ENCODE peak calls at places on chromosome 20, in six cellular contexts. One of them, this sample, is unnamed.

GRCh38 chr20:21707267-21707666 is 1.8 kb downstream of the PAX1 start:
- DNase-seq in H54: no peak
- DNase-seq in right lobe of liver: no peak
- DNase-seq in Peyer's patch: no peak
- DNase-seq in A549: no peak
- DNase-seq in tibial nerve: no peak
- DNase-seq in this sample: no peak

GRCh38 chr20:24487240-24487639 is 17.8 kb downstream of the SYNDIG1 start:
- DNase-seq in right lobe of liver: no peak
- DNase-seq in tibial nerve: no peak
- DNase-seq in A549: no peak
- DNase-seq in H54: no peak
- DNase-seq in Peyer's patch: no peak
- DNase-seq in this sample: no peak

GRCh38 chr20:49573900-49574416 is 6.0 kb upstream of the PTGIS start:
- DNase-seq in Peyer's patch: no peak
- DNase-seq in tibial nerve: no peak
- DNase-seq in right lobe of liver: no peak
- DNase-seq in A549: no peak
- DNase-seq in H54: no peak
- DNase-seq in this sample: no peak

GRCh38 chr20:8997720-8998119 is 71.2 kb upstream of the PLCB4 start:
- DNase-seq in H54: no peak
- DNase-seq in tibial nerve: no peak
- DNase-seq in Peyer's patch: no peak
- DNase-seq in right lobe of liver: no peak
- DNase-seq in A549: no peak
- DNase-seq in this sample: no peak

GRCh38 chr20:32528291-32528891 is 56.7 kb downstream of the NOL4L start:
- DNase-seq in H54: no peak
- DNase-seq in right lobe of liver: no peak
- DNase-seq in A549: no peak
- DNase-seq in tibial nerve: no peak
- DNase-seq in Peyer's patch: no peak
- DNase-seq in this sample: peak

GRCh38 chr20:59047938-59048680 is 5.5 kb upstream of the PRELID3B start:
- DNase-seq in tibial nerve: no peak
- DNase-seq in Peyer's patch: no peak
- DNase-seq in H54: peak
- DNase-seq in right lobe of liver: no peak
- DNase-seq in A549: peak
- DNase-seq in this sample: no peak

GRCh38 chr20:39897058-39897457 is 792.0 kb downstream of the MAFB start:
- DNase-seq in tibial nerve: no peak
- DNase-seq in A549: no peak
- DNase-seq in H54: no peak
- DNase-seq in Peyer's patch: no peak
- DNase-seq in right lobe of liver: no peak
- DNase-seq in this sample: no peak

GRCh38 chr20:57582432-57583288 is 21.8 kb downstream of the PCK1 start:
- DNase-seq in H54: no peak
- DNase-seq in A549: peak
- DNase-seq in Peyer's patch: no peak
- DNase-seq in right lobe of liver: no peak
- DNase-seq in tibial nerve: no peak
- DNase-seq in this sample: no peak

GRCh38 chr20:49982346-49983122 is at the start of gene SNAI1:
- DNase-seq in right lobe of liver: peak
- DNase-seq in H54: peak
- DNase-seq in tibial nerve: peak
- DNase-seq in A549: peak
- DNase-seq in Peyer's patch: peak
- DNase-seq in this sample: peak

GRCh38 chr20:55919319-55919718 is 86.0 kb downstream of the CBLN4 start:
- DNase-seq in A549: no peak
- DNase-seq in tibial nerve: no peak
- DNase-seq in right lobe of liver: no peak
- DNase-seq in Peyer's patch: no peak
- DNase-seq in H54: no peak
- DNase-seq in this sample: no peak

GRCh38 chr20:58602124-58602523 is 49.0 kb upstream of the STX16 start:
- DNase-seq in right lobe of liver: no peak
- DNase-seq in Peyer's patch: no peak
- DNase-seq in A549: no peak
- DNase-seq in tibial nerve: no peak
- DNase-seq in H54: no peak
- DNase-seq in this sample: no peak

GRCh38 chr20:48679603-48680002 is 148.2 kb downstream of the PREX1 start:
- DNase-seq in H54: no peak
- DNase-seq in Peyer's patch: peak
- DNase-seq in tibial nerve: no peak
- DNase-seq in right lobe of liver: no peak
- DNase-seq in A549: peak
- DNase-seq in this sample: no peak

GRCh38 chr20:5770240-5770986 is 20.2 kb downstream of the SHLD1 start:
- DNase-seq in Peyer's patch: no peak
- DNase-seq in A549: no peak
- DNase-seq in right lobe of liver: no peak
- DNase-seq in H54: no peak
- DNase-seq in tibial nerve: no peak
- DNase-seq in this sample: no peak

GRCh38 chr20:48217191-48217590 is 431.9 kb upstream of the SULF2 start:
- DNase-seq in right lobe of liver: no peak
- DNase-seq in A549: no peak
- DNase-seq in H54: no peak
- DNase-seq in tibial nerve: no peak
- DNase-seq in Peyer's patch: no peak
- DNase-seq in this sample: no peak

GRCh38 chr20:11585752-11586352 is 331.8 kb upstream of the BTBD3 start:
- DNase-seq in A549: peak
- DNase-seq in Peyer's patch: no peak
- DNase-seq in H54: no peak
- DNase-seq in right lobe of liver: no peak
- DNase-seq in tibial nerve: no peak
- DNase-seq in this sample: no peak

GRCh38 chr20:35821807-35822242 is 50.0 kb downstream of the PHF20 start:
- DNase-seq in right lobe of liver: no peak
- DNase-seq in tibial nerve: no peak
- DNase-seq in H54: peak
- DNase-seq in A549: peak
- DNase-seq in Peyer's patch: no peak
- DNase-seq in this sample: no peak

GRCh38 chr20:53829086-53829703 is 235.6 kb upstream of the ZNF217 start:
- DNase-seq in tibial nerve: no peak
- DNase-seq in A549: peak
- DNase-seq in Peyer's patch: no peak
- DNase-seq in H54: peak
- DNase-seq in right lobe of liver: no peak
- DNase-seq in this sample: no peak

GRCh38 chr20:49909499-49910339 is 5.6 kb downstream of the SPATA2 start:
- DNase-seq in H54: no peak
- DNase-seq in right lobe of liver: peak
- DNase-seq in A549: no peak
- DNase-seq in Peyer's patch: no peak
- DNase-seq in tibial nerve: no peak
- DNase-seq in this sample: peak

GRCh38 chr20:57787151-57787968 is 77.5 kb upstream of the PMEPA1 start:
- DNase-seq in A549: no peak
- DNase-seq in Peyer's patch: no peak
- DNase-seq in H54: no peak
- DNase-seq in tibial nerve: no peak
- DNase-seq in right lobe of liver: no peak
- DNase-seq in this sample: no peak

GRCh38 chr20:57509665-57510237 is 15.2 kb downstream of the CTCFL start:
- DNase-seq in tibial nerve: no peak
- DNase-seq in Peyer's patch: no peak
- DNase-seq in A549: peak
- DNase-seq in H54: peak
- DNase-seq in right lobe of liver: peak
- DNase-seq in this sample: no peak

GRCh38 chr20:3729378-3729777 is 3.1 kb upstream of the HSPA12B start:
- DNase-seq in tibial nerve: no peak
- DNase-seq in H54: no peak
- DNase-seq in A549: no peak
- DNase-seq in right lobe of liver: no peak
- DNase-seq in Peyer's patch: no peak
- DNase-seq in this sample: no peak

GRCh38 chr20:57790176-57790575 is 80.4 kb upstream of the PMEPA1 start:
- DNase-seq in tibial nerve: no peak
- DNase-seq in A549: no peak
- DNase-seq in H54: no peak
- DNase-seq in Peyer's patch: no peak
- DNase-seq in right lobe of liver: no peak
- DNase-seq in this sample: no peak

GRCh38 chr20:60361761-60362410 is 403.7 kb downstream of the CDH26 start:
- DNase-seq in tibial nerve: no peak
- DNase-seq in Peyer's patch: no peak
- DNase-seq in H54: no peak
- DNase-seq in A549: no peak
- DNase-seq in right lobe of liver: no peak
- DNase-seq in this sample: no peak

GRCh38 chr20:36871640-36872570 is 4.0 kb upstream of the TLDC2 start:
- DNase-seq in H54: no peak
- DNase-seq in tibial nerve: no peak
- DNase-seq in Peyer's patch: no peak
- DNase-seq in right lobe of liver: no peak
- DNase-seq in A549: no peak
- DNase-seq in this sample: no peak

GRCh38 chr20:60100780-60101179 is 142.6 kb downstream of the CDH26 start:
- DNase-seq in Peyer's patch: no peak
- DNase-seq in A549: no peak
- DNase-seq in right lobe of liver: no peak
- DNase-seq in H54: no peak
- DNase-seq in tibial nerve: no peak
- DNase-seq in this sample: no peak

GRCh38 chr20:58688838-58689237 is 3.8 kb upstream of the NPEPL1 start:
- DNase-seq in tibial nerve: no peak
- DNase-seq in Peyer's patch: no peak
- DNase-seq in A549: no peak
- DNase-seq in right lobe of liver: no peak
- DNase-seq in H54: no peak
- DNase-seq in this sample: peak

GRCh38 chr20:13212750-13213149 is 8.3 kb upstream of the ISM1 start:
- DNase-seq in A549: no peak
- DNase-seq in H54: no peak
- DNase-seq in tibial nerve: no peak
- DNase-seq in Peyer's patch: no peak
- DNase-seq in right lobe of liver: no peak
- DNase-seq in this sample: no peak

GRCh38 chr20:1121439-1121838 is 3.0 kb downstream of the PSMF1 start:
- DNase-seq in Peyer's patch: no peak
- DNase-seq in tibial nerve: no peak
- DNase-seq in A549: no peak
- DNase-seq in H54: no peak
- DNase-seq in right lobe of liver: no peak
- DNase-seq in this sample: no peak

GRCh38 chr20:1118004-1118335 is 432 bp upstream of the PSMF1 start:
- DNase-seq in Peyer's patch: no peak
- DNase-seq in right lobe of liver: no peak
- DNase-seq in A549: no peak
- DNase-seq in tibial nerve: no peak
- DNase-seq in H54: no peak
- DNase-seq in this sample: no peak

GRCh38 chr20:1119524-1119923 is 1.1 kb downstream of the PSMF1 start:
- DNase-seq in Peyer's patch: no peak
- DNase-seq in A549: no peak
- DNase-seq in right lobe of liver: no peak
- DNase-seq in H54: no peak
- DNase-seq in tibial nerve: no peak
- DNase-seq in this sample: no peak

GRCh38 chr20:1119128-1119505 is 715 bp downstream of the PSMF1 start:
- DNase-seq in right lobe of liver: no peak
- DNase-seq in tibial nerve: no peak
- DNase-seq in A549: no peak
- DNase-seq in H54: no peak
- DNase-seq in Peyer's patch: no peak
- DNase-seq in this sample: no peak

DNA sequence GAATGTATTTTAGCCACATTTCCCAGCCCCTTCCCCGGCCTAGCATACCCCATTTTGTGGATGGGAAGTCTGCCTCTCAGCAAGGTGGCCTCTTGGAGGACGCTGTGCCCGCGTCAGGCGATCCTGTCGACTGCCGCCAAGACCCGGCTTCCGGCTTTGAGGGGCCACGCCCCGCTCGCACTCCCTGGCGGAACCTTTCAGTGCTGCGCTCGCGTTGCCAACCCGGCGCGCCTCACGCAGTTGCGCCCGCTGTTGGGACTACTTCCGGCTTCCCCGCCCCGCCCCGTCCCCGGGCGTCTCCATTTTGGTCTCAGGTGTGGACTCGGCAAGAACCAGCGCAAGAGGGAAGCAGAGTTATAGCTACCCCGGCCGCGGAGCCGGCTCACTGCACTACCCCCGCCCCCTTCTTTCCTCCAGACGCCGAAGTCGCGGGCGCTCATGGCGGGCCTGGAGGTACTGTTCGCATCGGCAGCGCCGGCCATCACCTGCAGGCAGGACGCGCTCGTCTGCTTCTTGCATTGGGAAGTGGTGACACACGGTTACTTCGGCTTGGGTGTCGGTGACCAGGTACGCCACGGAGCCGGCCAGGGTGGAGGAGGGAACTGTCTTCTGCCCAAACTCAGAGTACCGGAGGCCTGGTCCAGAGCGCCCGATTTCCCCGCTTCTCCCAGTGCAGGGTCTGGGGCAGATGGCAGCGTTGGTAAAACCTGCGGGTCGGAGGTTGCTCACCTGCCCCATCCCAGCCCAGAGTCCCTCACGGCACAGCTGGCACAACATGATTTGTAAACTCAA is at the start of gene PSMF1:
- DNase-seq in right lobe of liver: peak
- DNase-seq in H54: peak
- DNase-seq in Peyer's patch: peak
- DNase-seq in tibial nerve: peak
- DNase-seq in A549: peak
- DNase-seq in this sample: peak
- TF ChIP-seq POLR2A in right lobe of liver: peak
- TF ChIP-seq POLR2A in H54: peak
- TF ChIP-seq POLR2A in Peyer's patch: peak
- TF ChIP-seq POLR2A in tibial nerve: peak
- TF ChIP-seq POLR2A in A549: peak
- TF ChIP-seq POLR2A in this sample: no peak

GRCh38 chr20:63697357-63697867 is 960 bp downstream of the TNFRSF6B start:
- DNase-seq in tibial nerve: no peak
- DNase-seq in right lobe of liver: peak
- DNase-seq in H54: peak
- DNase-seq in Peyer's patch: no peak
- DNase-seq in A549: no peak
- DNase-seq in this sample: no peak
- TF ChIP-seq POLR2A in tibial nerve: no peak
- TF ChIP-seq POLR2A in right lobe of liver: no peak
- TF ChIP-seq POLR2A in H54: no peak
- TF ChIP-seq POLR2A in Peyer's patch: no peak
- TF ChIP-seq POLR2A in A549: no peak
- TF ChIP-seq POLR2A in this sample: no peak

GRCh38 chr20:47086316-47086715 is 191.7 kb downstream of the EYA2 start:
- DNase-seq in A549: no peak
- DNase-seq in right lobe of liver: no peak
- DNase-seq in Peyer's patch: no peak
- DNase-seq in tibial nerve: no peak
- DNase-seq in H54: no peak
- DNase-seq in this sample: no peak
- TF ChIP-seq POLR2A in A549: no peak
- TF ChIP-seq POLR2A in right lobe of liver: no peak
- TF ChIP-seq POLR2A in Peyer's patch: no peak
- TF ChIP-seq POLR2A in tibial nerve: no peak
- TF ChIP-seq POLR2A in H54: no peak
- TF ChIP-seq POLR2A in this sample: no peak

GRCh38 chr20:10171864-10172751 is 46.5 kb upstream of the SNAP25 start:
- DNase-seq in right lobe of liver: peak
- DNase-seq in H54: peak
- DNase-seq in A549: peak
- DNase-seq in tibial nerve: no peak
- DNase-seq in Peyer's patch: no peak
- DNase-seq in this sample: no peak
- TF ChIP-seq POLR2A in right lobe of liver: no peak
- TF ChIP-seq POLR2A in H54: no peak
- TF ChIP-seq POLR2A in A549: no peak
- TF ChIP-seq POLR2A in tibial nerve: no peak
- TF ChIP-seq POLR2A in Peyer's patch: no peak
- TF ChIP-seq POLR2A in this sample: no peak